ENCODE peak calls at places on chromosomes 4 and X, in eight cellular contexts. G is neuronal stem cell, U is right atrium auricular region, E is mucosa of descending colon, P is Peyer's patch, M is OCI-LY7, K is uterus, H is IMR-90. V is an unnamed sample.

GRCh38 chr4:111977419-111977965 is 167.8 kb upstream of the FAM241A start:
- DNase-seq in E (peak; percentile 64), H (no peak), G (no peak), U (no peak), K (no peak), P (no peak), M (no peak), V (no peak)

GRCh38 chr4:30838346-30838745 is 118.2 kb downstream of the PCDH7 start:
- DNase-seq in G (no peak), K (no peak), E (no peak), P (no peak), M (no peak), U (no peak), H (no peak), V (no peak)

GRCh38 chrX:97446298-97446882 is 562.7 kb downstream of the RPA4 start:
- DNase-seq in M (peak; percentile 6), U (no peak), H (no peak), G (no peak), P (no peak), E (no peak), K (no peak), V (no peak)

GRCh38 chr4:90536408-90536807 is 409.2 kb downstream of the CCSER1 start:
- DNase-seq in P (no peak), E (no peak), G (no peak), K (no peak), U (no peak), H (no peak), M (no peak), V (no peak)

GRCh38 chrX:38575888-38576287 is 14.5 kb downstream of the TSPAN7 start:
- DNase-seq in M (no peak), G (no peak), P (no peak), U (no peak), K (no peak), H (no peak), E (no peak), V (no peak)

GRCh38 chrX:153909980-153910360 is 5.5 kb downstream of the AVPR2 start:
- DNase-seq in K (no peak), P (no peak), G (no peak), M (no peak), U (no peak), E (no peak), H (no peak), V (no peak)

GRCh38 chrX:129996120-129996519 is 13.7 kb downstream of the BCORL1 start:
- DNase-seq in P (no peak), M (no peak), U (no peak), E (no peak), H (peak; percentile 16), K (no peak), G (no peak), V (no peak)

GRCh38 chr4:30792616-30793015 is 72.4 kb downstream of the PCDH7 start:
- DNase-seq in K (no peak), H (no peak), G (peak; percentile 6), U (no peak), E (no peak), M (no peak), P (no peak), V (no peak)

GRCh38 chr4:69484011-69484410 is 11.7 kb downstream of the UGT2B4 start:
- DNase-seq in G (no peak), U (no peak), E (no peak), H (no peak), M (no peak), P (no peak), K (no peak), V (no peak)

GRCh38 chr4:53608242-53608641 is 17.0 kb upstream of the LNX1 start:
- DNase-seq in M (no peak), G (no peak), E (no peak), K (no peak), H (no peak), P (no peak), U (no peak), V (no peak)

GRCh38 chrX:7218321-7219152 is 70.6 kb upstream of the PUDP start:
- DNase-seq in E (no peak), P (no peak), G (no peak), U (no peak), M (peak; percentile 77), H (no peak), K (no peak), V (no peak)
- H3K4me1 ChIP-seq in E (no peaks in the 10 kb centered on the region), P (no peaks in the 10 kb centered on the region), G (no peaks in the 10 kb centered on the region), U (no peaks in the 10 kb centered on the region), M (peaks cover 49% of the 10 kb centered on the region), H (no peaks in the 10 kb centered on the region), K (no peaks in the 10 kb centered on the region), V (no peaks in the 10 kb centered on the region)

GRCh38 chr4:128837679-128838078 is 28.2 kb downstream of the JADE1 start:
- DNase-seq in P (no peak), G (no peak), H (no peak), M (no peak), E (no peak), K (no peak), U (no peak), V (no peak)
- H3K4me1 ChIP-seq in P (no peaks in the 10 kb centered on the region), G (no peaks in the 10 kb centered on the region), H (peaks cover 10% of the 10 kb centered on the region), M (peaks cover 16% of the 10 kb centered on the region), E (no peaks in the 10 kb centered on the region), K (no peaks in the 10 kb centered on the region), U (peaks cover 81% of the 10 kb centered on the region), V (peaks cover 56% of the 10 kb centered on the region)

GRCh38 chr4:113695328-113696169 is 66.0 kb downstream of the CAMK2D start:
- DNase-seq in H (peak; percentile 88), K (no peak), M (no peak), U (no peak), E (peak; percentile 25), P (no peak), G (no peak), V (no peak)

GRCh38 chr4:113700602-113701150 is 60.9 kb downstream of the CAMK2D start:
- DNase-seq in P (no peak), K (no peak), M (no peak), E (no peak), U (no peak), H (no peak), G (no peak), V (no peak)

GRCh38 chr4:113701156-113701555 is 60.4 kb downstream of the CAMK2D start:
- DNase-seq in U (no peak), K (no peak), H (no peak), P (no peak), E (no peak), G (no peak), M (no peak), V (no peak)

GRCh38 chr4:113697429-113697828 is 64.1 kb downstream of the CAMK2D start:
- DNase-seq in K (no peak), G (no peak), P (no peak), U (no peak), H (no peak), E (no peak), M (no peak), V (no peak)

DNA sequence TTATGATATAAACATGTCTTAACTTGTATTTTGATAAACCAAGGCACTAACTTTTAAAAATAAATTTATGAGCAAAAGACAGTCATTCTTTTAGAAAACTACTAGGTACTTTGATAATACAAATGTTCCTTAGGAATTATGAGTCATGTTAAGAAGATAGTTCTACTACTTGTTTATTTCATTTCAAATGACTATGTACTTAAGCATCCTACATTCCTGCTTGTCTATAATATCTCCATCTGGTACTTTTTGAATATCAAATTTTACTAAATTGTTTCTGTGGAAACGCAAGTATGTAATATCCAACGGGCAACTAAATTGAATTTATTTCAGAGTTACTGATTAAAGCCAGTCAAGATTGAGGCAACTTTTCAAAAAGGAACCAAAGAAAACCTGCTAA is 61.8 kb downstream of the CAMK2D start:
- DNase-seq in E (no peak), M (no peak), H (peak; percentile 76), G (no peak), P (no peak), K (no peak), U (no peak), V (no peak)
- H3K4me1 ChIP-seq in E (peaks cover 6% of the 10 kb centered on the region), M (peaks cover 4% of the 10 kb centered on the region), H (peaks cover 11% of the 10 kb centered on the region), G (no peaks in the 10 kb centered on the region), P (no peaks in the 10 kb centered on the region), K (no peaks in the 10 kb centered on the region), U (peaks cover 25% of the 10 kb centered on the region), V (peaks cover 31% of the 10 kb centered on the region)

GRCh38 chr4:40253906-40254305 is 57.1 kb downstream of the RHOH start:
- DNase-seq in M (no peak), E (no peak), G (no peak), P (no peak), K (no peak), U (no peak), H (no peak), V (no peak)

GRCh38 chr4:40258624-40259023 is 61.8 kb downstream of the RHOH start:
- DNase-seq in G (no peak), K (no peak), U (no peak), M (no peak), P (no peak), E (no peak), H (no peak), V (no peak)

GRCh38 chr4:40255722-40256281 is 59.0 kb downstream of the RHOH start:
- DNase-seq in K (no peak), E (no peak), G (no peak), H (peak; percentile 99), M (no peak), P (no peak), U (no peak), V (no peak)

GRCh38 chr4:40256329-40256728 is 59.5 kb downstream of the RHOH start:
- DNase-seq in G (no peak), M (no peak), P (no peak), H (no peak), K (no peak), E (no peak), U (no peak), V (no peak)

DNA sequence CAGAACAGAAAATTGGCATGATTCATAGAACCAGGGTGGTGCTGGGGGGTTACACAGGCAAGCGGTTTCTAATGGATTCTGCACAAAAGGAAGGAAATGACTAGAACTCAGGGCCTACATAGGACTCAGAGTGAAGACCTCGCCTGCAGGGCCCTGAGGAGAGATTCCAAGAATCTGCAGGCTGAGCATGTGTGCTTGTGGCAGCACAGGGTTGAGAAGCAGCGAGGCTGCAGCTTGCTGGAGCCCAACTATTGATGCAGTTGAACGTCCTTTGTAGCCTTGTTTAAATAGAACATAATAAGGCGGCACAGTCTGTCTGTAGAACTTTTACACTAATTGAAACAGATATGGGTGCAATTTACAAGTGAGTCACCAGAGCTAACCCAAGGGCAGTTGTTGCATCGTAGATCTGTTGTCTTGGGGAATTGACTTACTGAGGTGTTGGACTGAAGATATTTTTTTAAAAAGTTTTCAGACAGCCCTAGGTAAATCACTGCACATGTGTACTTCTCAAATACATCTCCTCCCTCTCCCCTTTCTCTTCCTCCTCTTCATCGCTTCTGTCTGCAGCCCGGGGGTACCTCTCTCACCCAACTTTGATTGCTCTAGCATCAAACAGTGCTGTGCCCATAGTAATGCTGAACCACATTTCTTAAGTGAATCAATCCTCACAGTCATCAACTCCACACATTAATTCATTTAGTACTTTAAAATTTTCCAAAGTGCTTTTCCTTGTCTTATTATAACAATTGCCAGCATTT is 58.3 kb downstream of the RHOH start:
- DNase-seq in U (no peak), E (no peak), M (no peak), G (no peak), K (no peak), H (peak; percentile 48), P (no peak), V (no peak)
- H3K4me1 ChIP-seq in U (no peaks in the 10 kb centered on the region), E (no peaks in the 10 kb centered on the region), M (no peaks in the 10 kb centered on the region), G (peaks cover 7% of the 10 kb centered on the region), K (no peaks in the 10 kb centered on the region), H (peaks cover 9% of the 10 kb centered on the region), P (no peaks in the 10 kb centered on the region), V (no peaks in the 10 kb centered on the region)

GRCh38 chr4:7861440-7861881 is 78.2 kb downstream of the AFAP1 start:
- DNase-seq in E (no peak), M (no peak), H (peak; percentile 97), U (no peak), G (peak; percentile 17), K (no peak), P (no peak), V (no peak)
- H3K4me1 ChIP-seq in E (peaks cover 3% of the 10 kb centered on the region), M (no peaks in the 10 kb centered on the region), H (peaks cover 38% of the 10 kb centered on the region), U (peaks cover 24% of the 10 kb centered on the region), G (peaks cover 25% of the 10 kb centered on the region), K (no peaks in the 10 kb centered on the region), P (no peaks in the 10 kb centered on the region), V (peaks cover 17% of the 10 kb centered on the region)

V was measured in gastrocnemius medialis.